ENCODE peak calls at places on chromosomes 1 and 21, in seven cellular contexts. One of them, this sample, is unnamed.

GRCh38 chr1:239952348-239953307 is 139.1 kb upstream of the FMN2 start:
- DNase-seq in left ventricle myocardium inferior: no peak
- DNase-seq in NCI-H69: peak
- DNase-seq in stimulated activated naive CD4-positive, alpha-beta T cell treated with Interleukin-2 at 50 U/mL for 16 hours: no peak
- DNase-seq in type B pancreatic cell: no peak
- DNase-seq in sciatic nerve: no peak
- DNase-seq in epithelial cell of proximal tubule: no peak
- DNase-seq in this sample: no peak

GRCh38 chr1:228207381-228207810 is 448 bp upstream of the OBSCN start:
- DNase-seq in type B pancreatic cell: no peak
- DNase-seq in NCI-H69: no peak
- DNase-seq in left ventricle myocardium inferior: no peak
- DNase-seq in sciatic nerve: no peak
- DNase-seq in epithelial cell of proximal tubule: no peak
- DNase-seq in stimulated activated naive CD4-positive, alpha-beta T cell treated with Interleukin-2 at 50 U/mL for 16 hours: no peak
- DNase-seq in this sample: no peak

GRCh38 chr1:206502813-206503212 is 4.5 kb upstream of the RASSF5 start:
- DNase-seq in left ventricle myocardium inferior: no peak
- DNase-seq in epithelial cell of proximal tubule: no peak
- DNase-seq in NCI-H69: no peak
- DNase-seq in stimulated activated naive CD4-positive, alpha-beta T cell treated with Interleukin-2 at 50 U/mL for 16 hours: no peak
- DNase-seq in type B pancreatic cell: no peak
- DNase-seq in sciatic nerve: no peak
- DNase-seq in this sample: no peak

GRCh38 chr1:3480369-3480719 is 25.9 kb downstream of the ARHGEF16 start:
- DNase-seq in stimulated activated naive CD4-positive, alpha-beta T cell treated with Interleukin-2 at 50 U/mL for 16 hours: no peak
- DNase-seq in sciatic nerve: no peak
- DNase-seq in left ventricle myocardium inferior: no peak
- DNase-seq in NCI-H69: no peak
- DNase-seq in epithelial cell of proximal tubule: no peak
- DNase-seq in type B pancreatic cell: no peak
- DNase-seq in this sample: no peak

GRCh38 chr1:26284597-26285351 is 4.9 kb downstream of the SH3BGRL3 start:
- DNase-seq in stimulated activated naive CD4-positive, alpha-beta T cell treated with Interleukin-2 at 50 U/mL for 16 hours: peak
- DNase-seq in left ventricle myocardium inferior: peak
- DNase-seq in NCI-H69: peak
- DNase-seq in type B pancreatic cell: no peak
- DNase-seq in epithelial cell of proximal tubule: no peak
- DNase-seq in sciatic nerve: no peak
- DNase-seq in this sample: peak

GRCh38 chr1:219587817-219588561 is 24.9 kb downstream of the ZC3H11B start:
- DNase-seq in NCI-H69: no peak
- DNase-seq in stimulated activated naive CD4-positive, alpha-beta T cell treated with Interleukin-2 at 50 U/mL for 16 hours: no peak
- DNase-seq in type B pancreatic cell: no peak
- DNase-seq in epithelial cell of proximal tubule: no peak
- DNase-seq in sciatic nerve: no peak
- DNase-seq in left ventricle myocardium inferior: no peak
- DNase-seq in this sample: no peak

GRCh38 chr21:41767606-41768370 is 936 bp upstream of the RIPK4 start:
- DNase-seq in stimulated activated naive CD4-positive, alpha-beta T cell treated with Interleukin-2 at 50 U/mL for 16 hours: no peak
- DNase-seq in epithelial cell of proximal tubule: peak
- DNase-seq in NCI-H69: peak
- DNase-seq in left ventricle myocardium inferior: no peak
- DNase-seq in sciatic nerve: peak
- DNase-seq in type B pancreatic cell: no peak
- DNase-seq in this sample: no peak

GRCh38 chr21:27648560-27648959 is 681.7 kb upstream of the ADAMTS5 start:
- DNase-seq in epithelial cell of proximal tubule: no peak
- DNase-seq in stimulated activated naive CD4-positive, alpha-beta T cell treated with Interleukin-2 at 50 U/mL for 16 hours: no peak
- DNase-seq in type B pancreatic cell: no peak
- DNase-seq in sciatic nerve: no peak
- DNase-seq in left ventricle myocardium inferior: no peak
- DNase-seq in NCI-H69: no peak
- DNase-seq in this sample: no peak

GRCh38 chr1:226308166-226308722 is 720 bp downstream of the LIN9 start:
- DNase-seq in left ventricle myocardium inferior: peak
- DNase-seq in epithelial cell of proximal tubule: no peak
- DNase-seq in NCI-H69: peak
- DNase-seq in stimulated activated naive CD4-positive, alpha-beta T cell treated with Interleukin-2 at 50 U/mL for 16 hours: peak
- DNase-seq in sciatic nerve: no peak
- DNase-seq in type B pancreatic cell: no peak
- DNase-seq in this sample: no peak

GRCh38 chr1:240210026-240210425 is 118.3 kb downstream of the FMN2 start:
- DNase-seq in epithelial cell of proximal tubule: no peak
- DNase-seq in NCI-H69: no peak
- DNase-seq in stimulated activated naive CD4-positive, alpha-beta T cell treated with Interleukin-2 at 50 U/mL for 16 hours: no peak
- DNase-seq in left ventricle myocardium inferior: no peak
- DNase-seq in sciatic nerve: no peak
- DNase-seq in type B pancreatic cell: no peak
- DNase-seq in this sample: no peak

GRCh38 chr1:2499260-2499659 is 23.2 kb downstream of the PLCH2 start:
- DNase-seq in left ventricle myocardium inferior: no peak
- DNase-seq in stimulated activated naive CD4-positive, alpha-beta T cell treated with Interleukin-2 at 50 U/mL for 16 hours: no peak
- DNase-seq in NCI-H69: no peak
- DNase-seq in epithelial cell of proximal tubule: no peak
- DNase-seq in type B pancreatic cell: no peak
- DNase-seq in sciatic nerve: no peak
- DNase-seq in this sample: no peak

GRCh38 chr1:229514578-229515275 is 6.6 kb upstream of the NUP133 start:
- DNase-seq in left ventricle myocardium inferior: peak
- DNase-seq in type B pancreatic cell: no peak
- DNase-seq in epithelial cell of proximal tubule: peak
- DNase-seq in NCI-H69: peak
- DNase-seq in sciatic nerve: peak
- DNase-seq in stimulated activated naive CD4-positive, alpha-beta T cell treated with Interleukin-2 at 50 U/mL for 16 hours: peak
- DNase-seq in this sample: peak

GRCh38 chr21:43603641-43604504 is 55.4 kb downstream of the HSF2BP start:
- DNase-seq in NCI-H69: peak
- DNase-seq in stimulated activated naive CD4-positive, alpha-beta T cell treated with Interleukin-2 at 50 U/mL for 16 hours: no peak
- DNase-seq in type B pancreatic cell: no peak
- DNase-seq in epithelial cell of proximal tubule: no peak
- DNase-seq in left ventricle myocardium inferior: no peak
- DNase-seq in sciatic nerve: no peak
- DNase-seq in this sample: no peak

GRCh38 chr1:31062867-31063380 is 2.6 kb downstream of the PUM1 start:
- DNase-seq in sciatic nerve: no peak
- DNase-seq in stimulated activated naive CD4-positive, alpha-beta T cell treated with Interleukin-2 at 50 U/mL for 16 hours: no peak
- DNase-seq in type B pancreatic cell: no peak
- DNase-seq in left ventricle myocardium inferior: no peak
- DNase-seq in NCI-H69: peak
- DNase-seq in epithelial cell of proximal tubule: no peak
- DNase-seq in this sample: no peak

GRCh38 chr1:98653186-98653585 is 8.3 kb upstream of the SNX7 start:
- DNase-seq in type B pancreatic cell: no peak
- DNase-seq in stimulated activated naive CD4-positive, alpha-beta T cell treated with Interleukin-2 at 50 U/mL for 16 hours: no peak
- DNase-seq in left ventricle myocardium inferior: no peak
- DNase-seq in epithelial cell of proximal tubule: no peak
- DNase-seq in sciatic nerve: no peak
- DNase-seq in NCI-H69: no peak
- DNase-seq in this sample: no peak

GRCh38 chr1:109885589-109885988 is 25.1 kb upstream of the CSF1 start:
- DNase-seq in left ventricle myocardium inferior: no peak
- DNase-seq in type B pancreatic cell: no peak
- DNase-seq in epithelial cell of proximal tubule: no peak
- DNase-seq in NCI-H69: no peak
- DNase-seq in sciatic nerve: peak
- DNase-seq in stimulated activated naive CD4-positive, alpha-beta T cell treated with Interleukin-2 at 50 U/mL for 16 hours: no peak
- DNase-seq in this sample: no peak

GRCh38 chr1:37657620-37658412 is 23.1 kb upstream of the RSPO1 start:
- DNase-seq in sciatic nerve: no peak
- DNase-seq in NCI-H69: no peak
- DNase-seq in epithelial cell of proximal tubule: no peak
- DNase-seq in left ventricle myocardium inferior: no peak
- DNase-seq in type B pancreatic cell: no peak
- DNase-seq in stimulated activated naive CD4-positive, alpha-beta T cell treated with Interleukin-2 at 50 U/mL for 16 hours: no peak
- DNase-seq in this sample: no peak

GRCh38 chr1:172393354-172393753 is 27.1 kb upstream of the C1orf105 start:
- DNase-seq in type B pancreatic cell: no peak
- DNase-seq in left ventricle myocardium inferior: no peak
- DNase-seq in stimulated activated naive CD4-positive, alpha-beta T cell treated with Interleukin-2 at 50 U/mL for 16 hours: no peak
- DNase-seq in epithelial cell of proximal tubule: no peak
- DNase-seq in NCI-H69: no peak
- DNase-seq in sciatic nerve: no peak
- DNase-seq in this sample: no peak

GRCh38 chr1:228463559-228464455 is 23.4 kb upstream of the RNF187 start:
- DNase-seq in epithelial cell of proximal tubule: no peak
- DNase-seq in left ventricle myocardium inferior: no peak
- DNase-seq in NCI-H69: peak
- DNase-seq in type B pancreatic cell: no peak
- DNase-seq in stimulated activated naive CD4-positive, alpha-beta T cell treated with Interleukin-2 at 50 U/mL for 16 hours: peak
- DNase-seq in sciatic nerve: peak
- DNase-seq in this sample: peak

GRCh38 chr1:183241446-183241845 is 55.4 kb downstream of the LAMC2 start:
- DNase-seq in left ventricle myocardium inferior: no peak
- DNase-seq in type B pancreatic cell: no peak
- DNase-seq in NCI-H69: no peak
- DNase-seq in epithelial cell of proximal tubule: no peak
- DNase-seq in sciatic nerve: no peak
- DNase-seq in stimulated activated naive CD4-positive, alpha-beta T cell treated with Interleukin-2 at 50 U/mL for 16 hours: no peak
- DNase-seq in this sample: no peak

GRCh38 chr1:72623299-72623708 is 341.0 kb upstream of the NEGR1 start:
- DNase-seq in NCI-H69: peak
- DNase-seq in left ventricle myocardium inferior: no peak
- DNase-seq in epithelial cell of proximal tubule: peak
- DNase-seq in stimulated activated naive CD4-positive, alpha-beta T cell treated with Interleukin-2 at 50 U/mL for 16 hours: no peak
- DNase-seq in sciatic nerve: no peak
- DNase-seq in type B pancreatic cell: no peak
- DNase-seq in this sample: peak

GRCh38 chr1:3004285-3005205 is 16.7 kb upstream of the ACTRT2 start:
- DNase-seq in left ventricle myocardium inferior: no peak
- DNase-seq in sciatic nerve: peak
- DNase-seq in epithelial cell of proximal tubule: no peak
- DNase-seq in stimulated activated naive CD4-positive, alpha-beta T cell treated with Interleukin-2 at 50 U/mL for 16 hours: no peak
- DNase-seq in NCI-H69: no peak
- DNase-seq in type B pancreatic cell: no peak
- DNase-seq in this sample: no peak

GRCh38 chr1:244388961-244389360 is 62.7 kb downstream of the ADSS2 start:
- DNase-seq in epithelial cell of proximal tubule: no peak
- DNase-seq in left ventricle myocardium inferior: no peak
- DNase-seq in NCI-H69: no peak
- DNase-seq in sciatic nerve: no peak
- DNase-seq in stimulated activated naive CD4-positive, alpha-beta T cell treated with Interleukin-2 at 50 U/mL for 16 hours: no peak
- DNase-seq in type B pancreatic cell: no peak
- DNase-seq in this sample: no peak

GRCh38 chr1:113242481-113242880 is 147.8 kb upstream of the MAGI3 start:
- DNase-seq in sciatic nerve: no peak
- DNase-seq in type B pancreatic cell: no peak
- DNase-seq in NCI-H69: peak
- DNase-seq in epithelial cell of proximal tubule: no peak
- DNase-seq in stimulated activated naive CD4-positive, alpha-beta T cell treated with Interleukin-2 at 50 U/mL for 16 hours: no peak
- DNase-seq in left ventricle myocardium inferior: no peak
- DNase-seq in this sample: no peak

GRCh38 chr21:39633770-39634181 is 21.0 kb downstream of the B3GALT5 start:
- DNase-seq in epithelial cell of proximal tubule: peak
- DNase-seq in left ventricle myocardium inferior: no peak
- DNase-seq in sciatic nerve: no peak
- DNase-seq in stimulated activated naive CD4-positive, alpha-beta T cell treated with Interleukin-2 at 50 U/mL for 16 hours: no peak
- DNase-seq in NCI-H69: no peak
- DNase-seq in type B pancreatic cell: no peak
- DNase-seq in this sample: no peak

This sample was measured in naive thymus-derived CD4-positive, alpha-beta T cell.